ENCODE peak calls at places on chromosomes 12 and 14, in six cellular contexts. I is cardiac fibroblast, J is brain microvascular endothelial cell, M is K562, U is AG09309, A is fibroblast of lung. Z is an unnamed sample.
A peak's percentile ranks its signal among the peaks of the same experiment; 100 is the strongest.

GRCh38 chr12:124551268-124552144 is 15.9 kb downstream of the NCOR2 start:
- DNase-seq in J (no peak), A (no peak), I (no peak), U (no peak), M (no peak), Z (peak; percentile 58)

GRCh38 chr14:90024910-90025309 is 36.9 kb upstream of the KCNK13 start:
- DNase-seq in I (peak; percentile 3), U (no peak), A (no peak), J (no peak), M (no peak), Z (no peak)

GRCh38 chr12:30420561-30420960 is 275.1 kb downstream of the IPO8 start:
- DNase-seq in M (no peak), J (peak; percentile 4), I (peak; percentile 46), A (peak; percentile 72), U (no peak), Z (peak; percentile 52)

GRCh38 chr12:1593232-1594044 is 943 bp downstream of the FBXL14 start:
- DNase-seq in U (no peak), M (no peak), I (no peak), A (peak; percentile 36), J (no peak), Z (peak; percentile 52)

GRCh38 chr12:57864811-57865751 is 18.6 kb upstream of the CTDSP2 start:
- DNase-seq in A (peak; percentile 86), I (peak; percentile 93), U (no peak), M (peak; percentile 81), J (peak; percentile 74), Z (peak; percentile 80)

GRCh38 chr12:24773996-24774395 is 174.9 kb downstream of the BCAT1 start:
- DNase-seq in U (no peak), I (no peak), M (no peak), A (no peak), J (no peak), Z (no peak)

GRCh38 chr12:57745485-57745881 is 644 bp downstream of the TSPAN31 start:
- DNase-seq in U (no peak), J (no peak), I (no peak), A (no peak), M (no peak), Z (no peak)

GRCh38 chr14:21072102-21072501 is 2.0 kb downstream of the ARHGEF40 start:
- DNase-seq in U (no peak), J (peak; percentile 70), I (peak; percentile 83), M (no peak), A (peak; percentile 78), Z (peak; percentile 82)

GRCh38 chr12:116591608-116592115 is 32.5 kb downstream of the MAP1LC3B2 start:
- DNase-seq in A (peak; percentile 52), I (no peak), M (no peak), U (no peak), J (no peak), Z (peak; percentile 40)

GRCh38 chr12:130448044-130448821 is 110.5 kb downstream of the PIWIL1 start:
- DNase-seq in M (peak; percentile 43), U (no peak), J (no peak), A (no peak), I (no peak), Z (no peak)

GRCh38 chr12:21910642-21911041 is 30.6 kb downstream of the ABCC9 start:
- DNase-seq in A (no peak), U (no peak), J (peak; percentile 15), M (no peak), I (no peak), Z (peak; percentile 42)

GRCh38 chr12:103986823-103987222 is 21.2 kb downstream of the TDG start:
- DNase-seq in M (no peak), J (peak; percentile 28), A (peak; percentile 85), I (no peak), U (peak; percentile 46), Z (peak; percentile 68)

DNA sequence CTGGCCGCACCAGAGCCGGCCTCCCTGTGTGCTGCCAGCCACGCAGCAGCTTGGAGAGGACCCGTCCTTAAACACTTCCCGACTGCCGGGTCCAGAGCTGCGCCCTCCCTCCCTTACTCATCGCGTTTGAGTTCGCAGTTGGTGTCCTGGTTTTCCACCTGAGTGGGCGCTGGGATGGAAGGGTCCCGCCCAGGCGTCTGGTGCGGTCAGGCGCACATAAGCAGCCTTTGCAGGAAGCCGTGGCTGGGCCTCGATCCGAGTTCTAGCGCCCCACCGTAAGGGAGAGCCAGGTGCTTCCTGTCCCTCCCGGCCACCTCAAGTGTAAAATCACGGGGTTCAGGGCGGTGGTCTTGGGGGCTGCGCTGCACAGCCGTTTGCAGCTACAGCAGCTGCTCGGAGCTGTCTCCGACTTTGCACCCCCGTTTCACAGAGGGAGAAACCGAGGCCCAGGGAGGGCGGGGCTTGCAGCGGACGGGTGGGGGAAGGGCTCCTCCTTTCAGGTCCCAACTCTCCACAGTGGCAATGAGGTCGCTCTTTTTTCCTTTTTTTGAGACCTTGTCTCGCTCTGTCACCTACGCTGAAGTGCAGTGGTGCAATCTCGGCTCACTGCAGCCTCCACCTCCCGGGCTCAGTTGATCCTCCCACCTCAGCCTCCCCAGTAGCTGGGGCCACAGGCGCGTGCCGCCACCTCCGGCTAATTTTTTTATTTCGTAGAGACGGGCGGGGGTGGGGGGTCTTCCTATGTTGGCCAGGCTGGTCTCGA is 51.3 kb downstream of the LRCOL1 start:
- DNase-seq in I (no peak), J (no peak), U (no peak), M (no peak), A (no peak), Z (no peak)
- H3K4me3 ChIP-seq in I (peak overlapping the region; percentile 60), J (peak overlapping the region; percentile 52), U (peak overlapping the region; percentile 48), M (peak overlapping the region; percentile 83), A (peak overlapping the region; percentile 53), Z (peak overlapping the region; percentile 63)

DNA sequence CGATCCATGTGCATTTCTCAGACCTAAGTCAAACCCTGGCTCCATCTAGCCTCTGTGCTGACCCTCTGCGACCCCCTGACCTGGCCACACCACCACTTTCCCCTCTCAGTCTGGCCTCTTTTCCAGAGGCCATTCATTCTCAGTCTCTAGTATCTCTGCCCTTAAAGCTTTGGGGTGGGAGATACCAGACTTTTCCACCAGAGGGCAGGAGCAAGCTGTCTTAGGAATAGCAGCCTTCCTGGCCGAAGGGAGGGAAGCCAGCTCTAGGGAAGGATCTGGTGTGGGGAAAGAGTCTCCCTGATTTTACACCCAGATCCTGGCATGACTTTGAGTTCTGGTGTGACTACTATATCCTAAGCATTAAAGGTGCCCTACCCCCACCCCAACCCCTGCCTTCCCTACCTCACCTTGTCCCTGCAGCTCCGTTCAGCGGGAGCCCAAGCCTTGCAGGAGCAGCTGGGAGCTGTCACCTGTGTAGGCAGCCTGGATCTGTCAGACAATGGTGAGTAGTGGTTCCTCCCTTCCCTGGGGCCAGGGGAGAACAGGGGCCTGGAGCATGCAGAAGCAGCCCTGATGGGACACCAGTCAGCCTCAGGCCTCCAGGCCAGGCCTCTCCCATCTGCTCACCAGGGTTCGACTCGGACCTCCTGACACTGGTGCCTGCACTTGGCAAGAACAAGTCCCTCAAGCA is 6.6 kb downstream of the CARMIL3 start:
- DNase-seq in J (peak; percentile 74), I (peak; percentile 86), A (peak; percentile 39), M (no peak), U (peak; percentile 32), Z (peak; percentile 84)
- TF ChIP-seq CTCF in J (peak; percentile 93), I (peak; percentile 89), A (peak; percentile 95), M (peak; percentile 76), U (peak; percentile 88), Z (peak; percentile 88)

DNA sequence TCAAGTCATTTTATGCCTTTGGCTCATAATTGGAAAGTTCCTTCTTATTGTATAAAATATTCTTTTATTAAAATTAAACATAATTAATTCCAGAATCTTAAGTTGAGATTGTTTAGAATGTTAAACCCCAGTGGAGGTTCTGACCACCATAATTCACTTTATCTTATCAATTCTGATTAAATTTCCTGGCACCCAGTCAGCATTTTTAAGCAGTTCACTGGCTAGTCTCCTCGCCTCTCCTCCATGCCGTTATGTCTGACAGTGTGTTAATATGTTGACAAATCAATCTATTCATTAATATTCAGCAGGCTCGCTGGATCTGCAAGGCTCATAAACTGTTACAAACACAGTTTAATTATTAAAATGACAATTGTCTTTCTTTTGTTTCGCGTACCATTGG is 339.9 kb downstream of the PRKD1 start:
- DNase-seq in M (no peak), I (peak; percentile 43), A (peak; percentile 13), J (no peak), U (no peak), Z (peak; percentile 20)
- H3K4me3 ChIP-seq in M (no peak overlapping the region), I (no peak overlapping the region), A (no peak overlapping the region), J (no peak overlapping the region), U (no peak overlapping the region), Z (no peak overlapping the region)

GRCh38 chr14:50060871-50061663 is 55.3 kb downstream of the VCPKMT start:
- DNase-seq in A (peak; percentile 93), J (peak; percentile 93), M (peak; percentile 68), U (peak; percentile 85), I (peak; percentile 95), Z (peak; percentile 95)
- TF ChIP-seq CTCF in A (peak; percentile 12), J (peak; percentile 40), M (peak; percentile 10), U (no peak), I (peak; percentile 22), Z (peak; percentile 33)